ENCODE peak calls at places on chromosomes 3 and 15, in nine cellular contexts. U, V, C, P, S, Q, O, A and T are unnamed samples.

GRCh38 chr3:54897028-54897711 is 30.7 kb downstream of the LRTM1 start:
- DNase-seq in U (no peak), V (no peak), C (no peak), P (no peak), S (no peak), Q (no peak), O (no peak), A (peak; percentile 71), T (no peak)

GRCh38 chr15:80059786-80060489 is 462 bp downstream of the ZFAND6 start:
- DNase-seq in U (peak; percentile 87), V (no peak), C (peak; percentile 90), P (peak; percentile 34), S (peak; percentile 54), Q (peak; percentile 77), O (peak; percentile 52), A (peak; percentile 65), T (no peak)

GRCh38 chr15:43268111-43269105 is 1.7 kb upstream of the TGM5 start:
- DNase-seq in U (peak; percentile 64), V (no peak), C (peak; percentile 52), P (no peak), S (peak; percentile 40), Q (no peak), O (no peak), A (peak; percentile 59), T (no peak)

GRCh38 chr3:12897537-12898289 is 56.3 kb upstream of the RPL32 start:
- DNase-seq in U (no peak), V (no peak), C (no peak), P (no peak), S (peak; percentile 30), Q (no peak), O (peak; percentile 77), A (no peak), T (peak; percentile 70)

GRCh38 chr15:89833966-89834365 is 19.3 kb upstream of the ANPEP start:
- DNase-seq in U (no peak), V (no peak), C (no peak), P (no peak), S (no peak), Q (no peak), O (no peak), A (no peak), T (no peak)

GRCh38 chr3:32869513-32870047 is 51.8 kb downstream of the TRIM71 start:
- DNase-seq in U (peak; percentile 88), V (no peak), C (no peak), P (no peak), S (no peak), Q (no peak), O (no peak), A (no peak), T (no peak)

GRCh38 chr3:129439381-129439816 is 349 bp downstream of the MBD4 start:
- DNase-seq in U (peak; percentile 33), V (peak; percentile 76), C (peak; percentile 41), P (no peak), S (peak; percentile 45), Q (no peak), O (peak; percentile 30), A (no peak), T (no peak)

GRCh38 chr3:114380233-114380645 is 86.4 kb downstream of the TIGIT start:
- DNase-seq in U (peak; percentile 16), V (no peak), C (no peak), P (no peak), S (no peak), Q (no peak), O (peak; percentile 86), A (peak; percentile 87), T (no peak)

GRCh38 chr3:155995525-155996370 is 124.6 kb upstream of the KCNAB1 start:
- DNase-seq in U (peak; percentile 59), V (no peak), C (no peak), P (no peak), S (peak; percentile 59), Q (peak; percentile 69), O (peak; percentile 43), A (peak; percentile 56), T (peak; percentile 5)

GRCh38 chr15:88887068-88887580 is 8.2 kb downstream of the HAPLN3 start:
- DNase-seq in U (no peak), V (no peak), C (no peak), P (no peak), S (no peak), Q (no peak), O (no peak), A (no peak), T (no peak)

GRCh38 chr15:34808016-34808415 is 12.7 kb upstream of the ACTC1 start:
- DNase-seq in U (no peak), V (no peak), C (no peak), P (no peak), S (peak; percentile 46), Q (no peak), O (peak; percentile 45), A (no peak), T (no peak)

GRCh38 chr3:129577925-129578742 is 28.3 kb downstream of the PLXND1 start:
- DNase-seq in U (no peak), V (no peak), C (peak; percentile 79), P (no peak), S (no peak), Q (no peak), O (no peak), A (no peak), T (no peak)

GRCh38 chr3:56928379-56929068 is 126.8 kb upstream of the ARHGEF3 start:
- DNase-seq in U (peak; percentile 42), V (no peak), C (no peak), P (no peak), S (peak; percentile 17), Q (peak; percentile 58), O (no peak), A (peak; percentile 45), T (no peak)

GRCh38 chr3:152474585-152474984 is 205.9 kb downstream of the MBNL1 start:
- DNase-seq in U (peak; percentile 50), V (no peak), C (peak; percentile 40), P (no peak), S (peak; percentile 72), Q (peak; percentile 59), O (peak; percentile 39), A (peak; percentile 75), T (peak; percentile 22)

GRCh38 chr3:149487598-149488197 is 13.2 kb downstream of the TM4SF4 start:
- DNase-seq in U (peak; percentile 54), V (no peak), C (peak; percentile 35), P (no peak), S (peak; percentile 37), Q (no peak), O (no peak), A (no peak), T (no peak)

GRCh38 chr15:92095691-92096090 is 242.2 kb downstream of the SLCO3A1 start:
- DNase-seq in U (no peak), V (no peak), C (peak; percentile 37), P (no peak), S (no peak), Q (no peak), O (no peak), A (no peak), T (no peak)

GRCh38 chr15:79322945-79323344 is 12.0 kb downstream of the TMED3 start:
- DNase-seq in U (no peak), V (no peak), C (no peak), P (no peak), S (no peak), Q (peak; percentile 64), O (no peak), A (no peak), T (no peak)

GRCh38 chr3:119207512-119207875 is 33.2 kb downstream of the B4GALT4 start:
- DNase-seq in U (no peak), V (no peak), C (no peak), P (no peak), S (no peak), Q (no peak), O (no peak), A (no peak), T (no peak)

GRCh38 chr3:56126632-56127031 is 341.6 kb downstream of the ERC2 start:
- DNase-seq in U (no peak), V (no peak), C (no peak), P (no peak), S (no peak), Q (no peak), O (no peak), A (no peak), T (no peak)

GRCh38 chr3:159263750-159264561 is 462.1 kb downstream of the MFSD1 start:
- DNase-seq in U (peak; percentile 29), V (no peak), C (peak; percentile 15), P (no peak), S (peak; percentile 68), Q (peak; percentile 55), O (peak; percentile 41), A (peak; percentile 72), T (no peak)

GRCh38 chr3:141840737-141841544 is 35.5 kb upstream of the ATP1B3 start:
- DNase-seq in U (no peak), V (no peak), C (no peak), P (no peak), S (peak; percentile 82), Q (peak; percentile 76), O (peak; percentile 91), A (peak; percentile 74), T (peak; percentile 73)

GRCh38 chr15:98778960-98779359 is 130.6 kb downstream of the IGF1R start:
- DNase-seq in U (no peak), V (no peak), C (no peak), P (no peak), S (no peak), Q (peak; percentile 46), O (no peak), A (no peak), T (no peak)

GRCh38 chr3:192986399-192986798 is 68.7 kb upstream of the MB21D2 start:
- DNase-seq in U (no peak), V (no peak), C (no peak), P (no peak), S (no peak), Q (no peak), O (no peak), A (no peak), T (no peak)

GRCh38 chr15:88655780-88656488 is 17.1 kb downstream of the ISG20 start:
- DNase-seq in U (no peak), V (no peak), C (no peak), P (no peak), S (no peak), Q (no peak), O (no peak), A (no peak), T (no peak)

GRCh38 chr3:8996681-8997121 is 33.4 kb upstream of the RAD18 start:
- DNase-seq in U (peak; percentile 62), V (no peak), C (no peak), P (no peak), S (no peak), Q (peak; percentile 15), O (no peak), A (peak; percentile 51), T (no peak)

GRCh38 chr15:73794501-73795133 is 41.5 kb upstream of the INSYN1 start:
- DNase-seq in U (no peak), V (no peak), C (no peak), P (no peak), S (peak; percentile 32), Q (no peak), O (peak; percentile 44), A (peak; percentile 41), T (no peak)

GRCh38 chr3:129398803-129399144 is 29.7 kb downstream of the EFCAB12 start:
- DNase-seq in U (no peak), V (no peak), C (no peak), P (no peak), S (peak; percentile 19), Q (peak; percentile 46), O (peak; percentile 32), A (peak; percentile 45), T (no peak)

GRCh38 chr15:35444557-35445204 is 101.3 kb downstream of the DPH6 start:
- DNase-seq in U (peak; percentile 39), V (no peak), C (peak; percentile 47), P (no peak), S (peak; percentile 62), Q (peak; percentile 73), O (peak; percentile 28), A (peak; percentile 72), T (no peak)

GRCh38 chr3:15460891-15461524 is 33.6 kb downstream of the EAF1 start:
- DNase-seq in U (no peak), V (no peak), C (no peak), P (no peak), S (no peak), Q (no peak), O (no peak), A (no peak), T (no peak)

GRCh38 chr3:123818921-123819429 is 65.2 kb downstream of the MYLK start:
- DNase-seq in U (no peak), V (no peak), C (no peak), P (peak; percentile 41), S (peak; percentile 70), Q (no peak), O (peak; percentile 96), A (peak; percentile 93), T (peak; percentile 88)

GRCh38 chr3:58210761-58211477 is at the start of gene DNASE1L3:
- DNase-seq in U (no peak), V (no peak), C (no peak), P (no peak), S (no peak), Q (peak; percentile 53), O (no peak), A (no peak), T (no peak)